ENCODE peak calls at places on chromosomes 12 and 14, in seven cellular contexts. One of them, this sample, is unnamed.

GRCh38 chr14:82113710-82114109 is 580.1 kb upstream of the SEL1L start:
- DNase-seq in right lobe of liver: no peak
- DNase-seq in aorta: no peak
- DNase-seq in effector memory CD4-positive, alpha-beta T cell: no peak
- DNase-seq in HepG2: no peak
- DNase-seq in ovary: no peak
- DNase-seq in OCI-LY7: no peak
- DNase-seq in this sample: no peak

GRCh38 chr12:31985832-31986231 is 26.6 kb downstream of the RESF1 start:
- DNase-seq in effector memory CD4-positive, alpha-beta T cell: no peak
- DNase-seq in OCI-LY7: no peak
- DNase-seq in aorta: no peak
- DNase-seq in ovary: no peak
- DNase-seq in HepG2: no peak
- DNase-seq in right lobe of liver: no peak
- DNase-seq in this sample: no peak

GRCh38 chr12:1553987-1554982 is 40.1 kb downstream of the FBXL14 start:
- DNase-seq in OCI-LY7: peak; percentile 96
- DNase-seq in ovary: no peak
- DNase-seq in HepG2: no peak
- DNase-seq in right lobe of liver: no peak
- DNase-seq in aorta: no peak
- DNase-seq in effector memory CD4-positive, alpha-beta T cell: no peak
- DNase-seq in this sample: no peak

GRCh38 chr12:4355843-4356327 is 23.6 kb downstream of the FGF23 start:
- DNase-seq in effector memory CD4-positive, alpha-beta T cell: peak; percentile 5
- DNase-seq in right lobe of liver: no peak
- DNase-seq in HepG2: peak; percentile 28
- DNase-seq in OCI-LY7: peak; percentile 22
- DNase-seq in aorta: peak; percentile 41
- DNase-seq in ovary: no peak
- DNase-seq in this sample: no peak

GRCh38 chr14:69355955-69356321 is 42.2 kb downstream of the ERH start:
- DNase-seq in aorta: no peak
- DNase-seq in effector memory CD4-positive, alpha-beta T cell: no peak
- DNase-seq in OCI-LY7: no peak
- DNase-seq in ovary: peak; percentile 15
- DNase-seq in right lobe of liver: no peak
- DNase-seq in HepG2: no peak
- DNase-seq in this sample: peak; percentile 79

GRCh38 chr14:28243600-28243999 is 523.0 kb upstream of the FOXG1 start:
- DNase-seq in aorta: no peak
- DNase-seq in right lobe of liver: no peak
- DNase-seq in OCI-LY7: no peak
- DNase-seq in effector memory CD4-positive, alpha-beta T cell: no peak
- DNase-seq in ovary: no peak
- DNase-seq in HepG2: no peak
- DNase-seq in this sample: no peak

GRCh38 chr14:24843999-24844398 is 205.9 kb downstream of the STXBP6 start:
- DNase-seq in right lobe of liver: no peak
- DNase-seq in HepG2: no peak
- DNase-seq in ovary: no peak
- DNase-seq in OCI-LY7: no peak
- DNase-seq in aorta: no peak
- DNase-seq in effector memory CD4-positive, alpha-beta T cell: no peak
- DNase-seq in this sample: no peak

GRCh38 chr14:29465095-29465494 is 462.6 kb downstream of the PRKD1 start:
- DNase-seq in ovary: no peak
- DNase-seq in right lobe of liver: no peak
- DNase-seq in HepG2: no peak
- DNase-seq in aorta: no peak
- DNase-seq in OCI-LY7: no peak
- DNase-seq in effector memory CD4-positive, alpha-beta T cell: no peak
- DNase-seq in this sample: no peak

GRCh38 chr12:121957831-121958515 is 39.6 kb downstream of the CFAP251 start:
- DNase-seq in aorta: no peak
- DNase-seq in right lobe of liver: no peak
- DNase-seq in OCI-LY7: no peak
- DNase-seq in effector memory CD4-positive, alpha-beta T cell: no peak
- DNase-seq in HepG2: no peak
- DNase-seq in ovary: no peak
- DNase-seq in this sample: no peak

GRCh38 chr12:15601210-15601800 is 187.9 kb downstream of the EPS8 start:
- DNase-seq in effector memory CD4-positive, alpha-beta T cell: no peak
- DNase-seq in HepG2: no peak
- DNase-seq in right lobe of liver: no peak
- DNase-seq in ovary: no peak
- DNase-seq in OCI-LY7: no peak
- DNase-seq in aorta: no peak
- DNase-seq in this sample: no peak

GRCh38 chr12:110993425-110993824 is 73.0 kb upstream of the MYL2 start:
- DNase-seq in aorta: no peak
- DNase-seq in effector memory CD4-positive, alpha-beta T cell: no peak
- DNase-seq in ovary: no peak
- DNase-seq in right lobe of liver: no peak
- DNase-seq in OCI-LY7: no peak
- DNase-seq in HepG2: no peak
- DNase-seq in this sample: no peak

GRCh38 chr12:68477256-68477655 is 133.4 kb upstream of the RAP1B start:
- DNase-seq in OCI-LY7: no peak
- DNase-seq in HepG2: no peak
- DNase-seq in right lobe of liver: no peak
- DNase-seq in ovary: no peak
- DNase-seq in aorta: no peak
- DNase-seq in effector memory CD4-positive, alpha-beta T cell: no peak
- DNase-seq in this sample: no peak

GRCh38 chr12:54629925-54630324 is 4.8 kb downstream of the LACRT start:
- DNase-seq in effector memory CD4-positive, alpha-beta T cell: no peak
- DNase-seq in HepG2: no peak
- DNase-seq in OCI-LY7: no peak
- DNase-seq in ovary: no peak
- DNase-seq in right lobe of liver: no peak
- DNase-seq in aorta: no peak
- DNase-seq in this sample: no peak

GRCh38 chr14:68977137-68977740 is 1.9 kb downstream of the ACTN1 start:
- DNase-seq in effector memory CD4-positive, alpha-beta T cell: no peak
- DNase-seq in aorta: no peak
- DNase-seq in ovary: peak; percentile 55
- DNase-seq in OCI-LY7: no peak
- DNase-seq in HepG2: peak; percentile 84
- DNase-seq in right lobe of liver: no peak
- DNase-seq in this sample: no peak

GRCh38 chr12:71440393-71441349 is 1.1 kb downstream of the LGR5 start:
- DNase-seq in right lobe of liver: peak; percentile 69
- DNase-seq in ovary: no peak
- DNase-seq in HepG2: peak; percentile 96
- DNase-seq in aorta: peak; percentile 72
- DNase-seq in effector memory CD4-positive, alpha-beta T cell: no peak
- DNase-seq in OCI-LY7: no peak
- DNase-seq in this sample: no peak

GRCh38 chr14:65278589-65278988 is 133.9 kb upstream of the FUT8 start:
- DNase-seq in ovary: no peak
- DNase-seq in OCI-LY7: no peak
- DNase-seq in aorta: no peak
- DNase-seq in right lobe of liver: no peak
- DNase-seq in effector memory CD4-positive, alpha-beta T cell: no peak
- DNase-seq in HepG2: no peak
- DNase-seq in this sample: no peak

GRCh38 chr12:109982211-109982610 is 14.0 kb downstream of the GIT2 start:
- DNase-seq in HepG2: no peak
- DNase-seq in aorta: no peak
- DNase-seq in right lobe of liver: no peak
- DNase-seq in ovary: no peak
- DNase-seq in OCI-LY7: no peak
- DNase-seq in effector memory CD4-positive, alpha-beta T cell: no peak
- DNase-seq in this sample: no peak

GRCh38 chr12:109098671-109099070 is 1.3 kb downstream of the UNG start:
- DNase-seq in HepG2: no peak
- DNase-seq in OCI-LY7: no peak
- DNase-seq in ovary: no peak
- DNase-seq in effector memory CD4-positive, alpha-beta T cell: no peak
- DNase-seq in aorta: no peak
- DNase-seq in right lobe of liver: no peak
- DNase-seq in this sample: no peak

GRCh38 chr14:92209141-92209540 is 87.4 kb downstream of the CPSF2 start:
- DNase-seq in OCI-LY7: no peak
- DNase-seq in effector memory CD4-positive, alpha-beta T cell: no peak
- DNase-seq in right lobe of liver: no peak
- DNase-seq in aorta: no peak
- DNase-seq in HepG2: no peak
- DNase-seq in ovary: no peak
- DNase-seq in this sample: no peak

GRCh38 chr12:72141381-72141780 is 130.8 kb upstream of the TRHDE start:
- DNase-seq in ovary: no peak
- DNase-seq in effector memory CD4-positive, alpha-beta T cell: no peak
- DNase-seq in right lobe of liver: no peak
- DNase-seq in HepG2: peak; percentile 5
- DNase-seq in aorta: no peak
- DNase-seq in OCI-LY7: peak; percentile 3
- DNase-seq in this sample: no peak

GRCh38 chr12:113295846-113296556 is 38.9 kb downstream of the SLC8B1 start:
- DNase-seq in ovary: no peak
- DNase-seq in effector memory CD4-positive, alpha-beta T cell: no peak
- DNase-seq in right lobe of liver: no peak
- DNase-seq in aorta: no peak
- DNase-seq in OCI-LY7: no peak
- DNase-seq in HepG2: no peak
- DNase-seq in this sample: no peak

GRCh38 chr14:59086241-59086899 is 102.1 kb upstream of the DAAM1 start:
- DNase-seq in ovary: no peak
- DNase-seq in HepG2: no peak
- DNase-seq in aorta: no peak
- DNase-seq in effector memory CD4-positive, alpha-beta T cell: no peak
- DNase-seq in right lobe of liver: no peak
- DNase-seq in OCI-LY7: no peak
- DNase-seq in this sample: no peak

GRCh38 chr12:132422057-132423043 is 67.6 kb upstream of the FBRSL1 start:
- DNase-seq in OCI-LY7: no peak
- DNase-seq in HepG2: no peak
- DNase-seq in ovary: no peak
- DNase-seq in effector memory CD4-positive, alpha-beta T cell: no peak
- DNase-seq in aorta: no peak
- DNase-seq in right lobe of liver: no peak
- DNase-seq in this sample: no peak

GRCh38 chr14:95507701-95508103 is 8.7 kb downstream of the SYNE3 start:
- DNase-seq in HepG2: no peak
- DNase-seq in effector memory CD4-positive, alpha-beta T cell: no peak
- DNase-seq in ovary: peak; percentile 38
- DNase-seq in right lobe of liver: no peak
- DNase-seq in aorta: no peak
- DNase-seq in OCI-LY7: no peak
- DNase-seq in this sample: no peak

GRCh38 chr12:41188058-41188840 is at the start of gene PDZRN4:
- DNase-seq in effector memory CD4-positive, alpha-beta T cell: no peak
- DNase-seq in OCI-LY7: no peak
- DNase-seq in aorta: peak; percentile 84
- DNase-seq in ovary: peak; percentile 77
- DNase-seq in HepG2: no peak
- DNase-seq in right lobe of liver: peak; percentile 52
- DNase-seq in this sample: peak; percentile 60

GRCh38 chr12:10213168-10214130 is 772 bp downstream of the GABARAPL1 start:
- DNase-seq in right lobe of liver: peak; percentile 90
- DNase-seq in aorta: peak; percentile 89
- DNase-seq in effector memory CD4-positive, alpha-beta T cell: peak; percentile 81
- DNase-seq in HepG2: peak; percentile 39
- DNase-seq in OCI-LY7: peak; percentile 74
- DNase-seq in ovary: peak; percentile 81
- DNase-seq in this sample: peak; percentile 92

GRCh38 chr12:89453121-89453520 is 71.5 kb downstream of the GALNT4 start:
- DNase-seq in OCI-LY7: no peak
- DNase-seq in right lobe of liver: no peak
- DNase-seq in effector memory CD4-positive, alpha-beta T cell: no peak
- DNase-seq in HepG2: no peak
- DNase-seq in ovary: no peak
- DNase-seq in aorta: no peak
- DNase-seq in this sample: no peak
- H3K27ac ChIP-seq in OCI-LY7: no peak overlapping the region
- H3K27ac ChIP-seq in right lobe of liver: peak overlapping the region; percentile 43
- H3K27ac ChIP-seq in effector memory CD4-positive, alpha-beta T cell: no peak overlapping the region
- H3K27ac ChIP-seq in HepG2: peak overlapping the region; percentile 27
- H3K27ac ChIP-seq in ovary: no peak overlapping the region
- H3K27ac ChIP-seq in aorta: peak overlapping the region; percentile 76
- H3K27ac ChIP-seq in this sample: peak overlapping the region; percentile 70

GRCh38 chr12:47737936-47738335 is 12.6 kb upstream of the ENDOU start:
- DNase-seq in right lobe of liver: no peak
- DNase-seq in aorta: no peak
- DNase-seq in ovary: peak; percentile 78
- DNase-seq in OCI-LY7: no peak
- DNase-seq in HepG2: no peak
- DNase-seq in effector memory CD4-positive, alpha-beta T cell: no peak
- DNase-seq in this sample: no peak
- H3K4me1 ChIP-seq in right lobe of liver: peaks cover 12% of the 10 kb centered on the region
- H3K4me1 ChIP-seq in aorta: no peaks in the 10 kb centered on the region
- H3K4me1 ChIP-seq in ovary: peaks cover 37% of the 10 kb centered on the region
- H3K4me1 ChIP-seq in OCI-LY7: peaks cover 30% of the 10 kb centered on the region
- H3K4me1 ChIP-seq in HepG2: peaks cover 32% of the 10 kb centered on the region
- H3K4me1 ChIP-seq in effector memory CD4-positive, alpha-beta T cell: peaks cover 19% of the 10 kb centered on the region
- H3K4me1 ChIP-seq in this sample: no peaks in the 10 kb centered on the region

GRCh38 chr12:52025301-52026172 is 18.8 kb downstream of the TAMALIN start:
- DNase-seq in HepG2: peak; percentile 80
- DNase-seq in aorta: peak; percentile 89
- DNase-seq in effector memory CD4-positive, alpha-beta T cell: peak; percentile 73
- DNase-seq in ovary: peak; percentile 89
- DNase-seq in OCI-LY7: peak; percentile 88
- DNase-seq in right lobe of liver: peak; percentile 78
- DNase-seq in this sample: peak; percentile 92
- H3K27ac ChIP-seq in HepG2: peak overlapping the region; percentile 67
- H3K27ac ChIP-seq in aorta: peak overlapping the region; percentile 66
- H3K27ac ChIP-seq in effector memory CD4-positive, alpha-beta T cell: peak overlapping the region; percentile 54
- H3K27ac ChIP-seq in ovary: peak overlapping the region; percentile 35
- H3K27ac ChIP-seq in OCI-LY7: peak overlapping the region; percentile 56
- H3K27ac ChIP-seq in right lobe of liver: peak overlapping the region; percentile 79
- H3K27ac ChIP-seq in this sample: peak overlapping the region; percentile 89

GRCh38 chr12:67274186-67274585 is 5.0 kb downstream of the CAND1 start:
- DNase-seq in OCI-LY7: no peak
- DNase-seq in HepG2: no peak
- DNase-seq in aorta: no peak
- DNase-seq in right lobe of liver: no peak
- DNase-seq in ovary: no peak
- DNase-seq in effector memory CD4-positive, alpha-beta T cell: no peak
- DNase-seq in this sample: no peak

GRCh38 chr12:67268896-67269631 is at the start of gene CAND1:
- DNase-seq in effector memory CD4-positive, alpha-beta T cell: peak; percentile 91
- DNase-seq in OCI-LY7: peak; percentile 99
- DNase-seq in ovary: peak; percentile 99
- DNase-seq in aorta: peak; percentile 98
- DNase-seq in HepG2: peak; percentile 98
- DNase-seq in right lobe of liver: peak; percentile 98
- DNase-seq in this sample: peak; percentile 98

GRCh38 chr12:67270622-67271021 is 1.5 kb downstream of the CAND1 start:
- DNase-seq in right lobe of liver: no peak
- DNase-seq in OCI-LY7: no peak
- DNase-seq in effector memory CD4-positive, alpha-beta T cell: no peak
- DNase-seq in ovary: no peak
- DNase-seq in aorta: no peak
- DNase-seq in HepG2: no peak
- DNase-seq in this sample: no peak

GRCh38 chr12:67269632-67270578 is 747 bp downstream of the CAND1 start:
- DNase-seq in aorta: peak; percentile 80
- DNase-seq in effector memory CD4-positive, alpha-beta T cell: peak; percentile 19
- DNase-seq in right lobe of liver: peak; percentile 71
- DNase-seq in OCI-LY7: peak; percentile 74
- DNase-seq in ovary: peak; percentile 73
- DNase-seq in HepG2: peak; percentile 15
- DNase-seq in this sample: no peak

GRCh38 chr12:67271976-67272375 is 2.8 kb downstream of the CAND1 start:
- DNase-seq in OCI-LY7: no peak
- DNase-seq in right lobe of liver: no peak
- DNase-seq in effector memory CD4-positive, alpha-beta T cell: no peak
- DNase-seq in HepG2: no peak
- DNase-seq in ovary: no peak
- DNase-seq in aorta: no peak
- DNase-seq in this sample: no peak
- H3K4me1 ChIP-seq in OCI-LY7: peaks cover 39% of the 10 kb centered on the region
- H3K4me1 ChIP-seq in right lobe of liver: peaks cover 6% of the 10 kb centered on the region
- H3K4me1 ChIP-seq in effector memory CD4-positive, alpha-beta T cell: peaks cover 35% of the 10 kb centered on the region
- H3K4me1 ChIP-seq in HepG2: peaks cover 58% of the 10 kb centered on the region
- H3K4me1 ChIP-seq in ovary: peaks cover 19% of the 10 kb centered on the region
- H3K4me1 ChIP-seq in aorta: peaks cover 11% of the 10 kb centered on the region
- H3K4me1 ChIP-seq in this sample: no peaks in the 10 kb centered on the region

This sample was measured in right atrium auricular region.